ENCODE peak calls at places on chromosomes 6 and 20, in nine cellular contexts. K, W, B, H, M, E, Y, F and J are unnamed samples.

GRCh38 chr6:108277831-108278230 is 17.0 kb upstream of the SNX3 start:
- DNase-seq in B (no peak), K (no peak), Y (no peak), F (no peak), E (no peak), H (no peak), M (no peak), W (no peak), J (peak)

GRCh38 chr6:46113370-46113769 is 16.4 kb upstream of the ENPP4 start:
- DNase-seq in H (no peak), B (no peak), M (peak), E (no peak), W (no peak), Y (no peak), K (no peak), F (no peak), J (no peak)

GRCh38 chr6:11224252-11224965 is 8.1 kb downstream of the NEDD9 start:
- DNase-seq in K (no peak), B (no peak), Y (peak), H (no peak), W (no peak), M (no peak), E (peak), F (no peak), J (peak)

GRCh38 chr6:4668271-4669179 is 107.7 kb upstream of the CDYL start:
- DNase-seq in Y (no peak), F (no peak), H (no peak), K (no peak), W (no peak), B (no peak), M (no peak), E (no peak), J (peak)

GRCh38 chr20:5731753-5732366 is 18.3 kb upstream of the SHLD1 start:
- DNase-seq in Y (no peak), K (no peak), M (no peak), H (no peak), E (no peak), B (no peak), W (peak), F (no peak), J (peak)

GRCh38 chr6:34462561-34462971 is 3.3 kb upstream of the PACSIN1 start:
- DNase-seq in W (peak), Y (no peak), M (no peak), B (peak), E (no peak), H (no peak), K (peak), F (peak), J (peak)

GRCh38 chr20:33431797-33432381 is 11.7 kb downstream of the SNTA1 start:
- DNase-seq in Y (no peak), B (peak), W (no peak), H (no peak), M (no peak), E (no peak), K (no peak), F (no peak), J (no peak)

GRCh38 chr6:84645000-84645399 is 119.4 kb downstream of the TBX18 start:
- DNase-seq in K (no peak), E (no peak), H (no peak), W (no peak), M (no peak), F (peak), Y (no peak), B (no peak), J (peak)

GRCh38 chr20:23244916-23245552 is 105.6 kb upstream of the NXT1 start:
- DNase-seq in M (no peak), W (no peak), E (no peak), F (no peak), K (no peak), H (no peak), Y (peak), B (peak), J (no peak)

GRCh38 chr20:3692706-3693294 is 11.0 kb upstream of the ADAM33 start:
- DNase-seq in W (no peak), B (no peak), M (no peak), K (no peak), F (no peak), H (no peak), Y (no peak), E (no peak), J (no peak)

GRCh38 chr6:101779051-101779844 is 385.7 kb downstream of the GRIK2 start:
- DNase-seq in B (no peak), F (peak), K (no peak), E (no peak), Y (no peak), M (no peak), H (no peak), W (no peak), J (peak)

GRCh38 chr20:36145877-36146707 is 8.4 kb upstream of the EPB41L1 start:
- DNase-seq in F (no peak), W (no peak), B (peak), E (no peak), K (no peak), H (no peak), M (no peak), Y (no peak), J (no peak)

GRCh38 chr6:106628658-106629102 is 618 bp downstream of the RTN4IP1 start:
- DNase-seq in B (no peak), M (no peak), F (no peak), E (no peak), W (peak), H (no peak), K (no peak), Y (peak), J (no peak)

GRCh38 chr6:136036601-136037000 is 185.1 kb downstream of the PDE7B start:
- DNase-seq in M (no peak), Y (no peak), E (no peak), H (no peak), B (no peak), F (no peak), K (no peak), W (no peak), J (peak)

GRCh38 chr6:136038531-136038930 is 187.0 kb downstream of the PDE7B start:
- DNase-seq in M (no peak), W (no peak), H (no peak), F (no peak), B (no peak), E (no peak), Y (no peak), K (no peak), J (no peak)

GRCh38 chr6:136039185-136039584 is 187.7 kb downstream of the PDE7B start:
- DNase-seq in M (no peak), H (no peak), W (no peak), E (no peak), Y (no peak), K (no peak), B (no peak), F (no peak), J (no peak)

GRCh38 chr6:136037246-136037884 is 185.9 kb downstream of the PDE7B start:
- DNase-seq in H (no peak), Y (no peak), B (no peak), W (no peak), F (peak), M (peak), K (no peak), E (no peak), J (no peak)

DNA sequence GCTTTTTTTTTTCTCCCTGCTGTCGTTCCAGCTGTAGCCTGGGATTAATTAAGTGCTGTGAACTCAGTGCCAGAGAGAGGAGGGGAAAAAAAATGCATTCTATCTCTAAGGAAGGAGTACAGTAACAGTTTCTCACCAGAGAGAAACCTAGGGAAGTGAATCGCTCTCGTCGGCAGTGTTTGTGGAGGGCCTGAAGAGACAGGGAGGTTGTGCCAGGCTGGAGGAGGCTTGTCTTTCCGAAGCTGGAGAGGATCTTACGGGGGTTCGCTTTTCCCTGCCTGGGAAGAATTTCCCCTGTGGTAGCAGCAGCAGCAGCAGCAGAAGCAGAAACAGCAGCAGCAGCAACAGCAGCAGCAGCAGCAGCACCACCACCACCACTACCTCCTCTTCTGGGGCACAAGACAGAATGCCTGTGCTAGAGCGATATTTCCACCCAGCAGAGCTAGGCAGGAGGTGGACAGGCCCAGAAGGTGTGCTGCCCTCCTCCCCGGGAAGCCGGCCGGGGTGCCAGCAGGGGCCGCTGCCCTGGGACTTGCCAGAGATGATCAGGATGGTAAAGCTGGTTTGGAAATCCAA is 186.5 kb downstream of the PDE7B start:
- DNase-seq in M (no peak), F (peak), K (no peak), Y (no peak), B (peak), E (no peak), H (no peak), W (no peak), J (peak)
- H3K4me3 ChIP-seq in M (peak), F (no peak), K (no peak), Y (no peak), B (peak), E (no peak), H (peak), W (no peak), J (peak)

DNA sequence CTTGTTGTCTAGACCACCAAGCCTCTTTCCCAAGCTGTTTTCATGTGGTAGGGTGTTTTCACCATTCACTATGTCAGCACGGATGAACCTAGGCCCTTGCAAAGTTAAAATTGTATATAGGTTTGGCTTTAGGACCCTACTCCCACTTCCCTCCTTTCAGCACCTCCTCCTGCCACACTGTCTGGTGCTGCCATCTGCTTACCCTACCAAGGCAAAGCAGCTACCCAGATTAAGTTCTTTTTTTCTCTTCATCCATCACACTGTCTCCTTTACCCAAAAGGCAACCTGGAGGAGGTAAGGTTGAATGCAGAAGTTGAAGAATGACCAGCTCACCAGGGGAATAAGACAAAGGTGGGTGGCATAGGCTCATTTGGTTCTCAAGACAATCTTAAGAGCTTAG is 184.0 kb downstream of the CDC5L start:
- DNase-seq in W (no peak), Y (no peak), K (no peak), B (no peak), F (no peak), E (no peak), H (no peak), M (no peak), J (no peak)
- TF ChIP-seq CTCF in W (no peak), Y (peak), K (no peak), B (no peak), F (peak), E (no peak), H (no peak), M (no peak), J (no peak)

DNA sequence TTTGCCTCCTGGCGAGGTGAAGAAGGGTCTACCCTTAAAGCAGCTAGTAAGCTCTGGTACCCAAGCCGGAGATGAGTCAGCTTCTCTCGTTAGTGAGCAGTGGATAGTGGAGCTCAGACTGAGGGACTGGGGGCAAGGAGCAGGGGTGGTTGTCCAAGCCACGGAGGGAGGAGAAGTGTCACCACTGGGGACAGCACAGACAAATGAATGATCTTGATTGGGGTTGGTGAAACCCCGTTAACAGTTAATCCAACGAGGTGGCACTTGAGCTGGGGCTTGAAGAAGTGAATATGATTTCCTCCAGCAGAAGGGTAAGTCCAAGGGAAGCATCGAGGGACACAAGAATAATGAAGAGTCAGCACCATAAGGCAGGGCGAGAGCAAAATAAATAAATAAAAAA is 43.0 kb downstream of the JARID2 start:
- DNase-seq in B (no peak), E (no peak), M (no peak), K (no peak), Y (no peak), H (no peak), W (no peak), F (no peak), J (no peak)
- H3K4me3 ChIP-seq in B (no peak), E (no peak), M (no peak), K (no peak), Y (no peak), H (no peak), W (no peak), F (no peak), J (no peak)

DNA sequence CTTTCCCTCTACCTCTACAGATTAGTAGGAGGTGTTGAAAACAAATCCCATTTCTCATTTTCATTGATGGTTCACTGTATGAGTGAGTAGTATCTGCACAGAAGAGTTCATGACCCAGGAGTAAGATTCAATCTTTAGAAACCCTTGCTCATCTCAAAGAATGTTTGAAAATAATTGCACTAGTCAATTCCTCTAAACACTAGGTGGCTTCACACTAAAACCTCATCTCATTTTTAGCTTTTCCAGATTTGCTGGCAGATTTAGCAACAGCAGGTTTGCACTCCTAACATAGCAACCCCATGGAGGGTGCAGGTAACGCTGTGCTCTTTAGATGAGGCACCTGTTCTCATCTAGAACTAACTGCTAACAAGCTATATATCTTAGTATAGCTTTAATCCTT is 439.9 kb downstream of the HAO1 start:
- DNase-seq in W (no peak), K (no peak), E (no peak), B (no peak), M (no peak), Y (no peak), H (no peak), F (no peak), J (peak)
- TF ChIP-seq CTCF in W (no peak), K (no peak), E (no peak), B (no peak), M (no peak), Y (no peak), H (no peak), F (no peak), J (no peak)

GRCh38 chr6:134178230-134179044 is 126.0 kb upstream of the SLC2A12 start:
- DNase-seq in E (peak), H (peak), B (peak), F (peak), W (peak), K (peak), M (peak), Y (peak), J (peak)
- H3K4me3 ChIP-seq in E (peak), H (peak), B (peak), F (peak), W (peak), K (peak), M (peak), Y (peak), J (peak)

GRCh38 chr6:168616807-168617756 is 176.1 kb downstream of the SMOC2 start:
- DNase-seq in E (no peak), H (no peak), B (no peak), Y (no peak), M (no peak), W (no peak), F (peak), K (no peak), J (no peak)
- TF ChIP-seq CTCF in E (no peak), H (no peak), B (peak), Y (no peak), M (no peak), W (no peak), F (peak), K (peak), J (no peak)

GRCh38 chr6:145630598-145630997 is 104.7 kb downstream of the EPM2A start:
- DNase-seq in E (no peak), F (no peak), H (no peak), K (no peak), B (no peak), M (no peak), W (no peak), Y (no peak), J (no peak)
- H3K4me3 ChIP-seq in E (no peak), F (no peak), H (no peak), K (no peak), B (no peak), M (no peak), W (no peak), Y (no peak), J (no peak)

GRCh38 chr20:53084408-53084997 is 112.3 kb downstream of the TSHZ2 start:
- DNase-seq in B (no peak), M (no peak), W (no peak), F (no peak), Y (no peak), E (no peak), H (no peak), K (no peak), J (no peak)
- TF ChIP-seq CTCF in B (no peak), M (no peak), W (no peak), F (no peak), Y (no peak), E (no peak), H (no peak), K (no peak), J (no peak)

DNA sequence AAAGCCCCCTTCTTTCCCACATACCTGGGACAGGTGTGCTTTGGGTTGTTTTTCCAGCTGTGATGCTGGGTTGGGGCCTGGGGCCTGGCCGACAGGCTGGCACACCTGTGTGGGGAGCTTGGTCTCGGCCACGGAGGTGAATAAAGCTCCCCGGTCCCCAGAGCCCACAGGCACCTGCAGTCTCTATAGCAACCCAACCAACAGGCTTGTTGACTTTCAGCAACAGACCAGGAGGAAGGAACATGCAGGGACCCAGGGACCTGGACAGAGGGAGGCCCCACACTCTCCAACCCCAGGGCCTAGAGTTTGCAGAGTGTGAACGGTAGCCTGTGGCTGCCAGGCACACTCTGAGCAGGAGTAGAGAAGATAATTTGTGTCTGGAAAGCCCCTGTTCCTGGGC is 14.7 kb upstream of the SYNJ2 start:
- DNase-seq in W (no peak), F (no peak), Y (no peak), K (no peak), H (no peak), E (no peak), B (no peak), M (no peak), J (no peak)
- H3K4me3 ChIP-seq in W (no peak), F (no peak), Y (no peak), K (no peak), H (no peak), E (no peak), B (no peak), M (no peak), J (no peak)

DNA sequence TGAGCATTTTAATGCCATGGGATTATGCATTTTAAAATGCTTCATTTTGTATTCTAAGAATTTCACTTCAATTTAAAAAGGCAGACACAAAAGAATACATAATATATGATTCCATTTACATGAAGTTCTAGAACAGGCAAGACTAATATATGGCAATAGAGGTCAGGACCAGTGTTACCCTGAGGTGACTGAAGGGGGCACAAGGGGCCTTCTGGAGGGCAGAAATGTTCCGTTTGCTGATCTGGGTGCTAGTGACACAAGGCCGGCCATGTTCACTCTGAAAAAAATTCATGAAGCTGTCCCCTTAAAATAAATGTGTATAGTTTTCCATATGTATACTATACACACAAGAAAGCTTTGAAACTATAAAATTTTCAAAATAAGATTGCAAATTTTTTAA is 28.5 kb downstream of the TASP1 start:
- DNase-seq in K (no peak), F (no peak), Y (peak), B (no peak), H (no peak), M (no peak), W (peak), E (no peak), J (no peak)
- TF ChIP-seq CTCF in K (peak), F (no peak), Y (peak), B (peak), H (no peak), M (no peak), W (no peak), E (peak), J (no peak)